ENCODE peak calls at places on chromosomes 3 and 15, in six cellular contexts. C is foreskin fibroblast, O is DND-41, M is GM06990, X is epithelial cell of esophagus, S is AG09319. D is an unnamed sample.

GRCh38 chr15:62272290-62272689 is 107.2 kb upstream of the C2CD4B start:
- DNase-seq in C (no peak), S (no peak), X (no peak), M (no peak), O (no peak), D (no peak)

GRCh38 chr3:81910244-81910852 is 148.9 kb upstream of the GBE1 start:
- DNase-seq in C (peak; percentile 62), O (peak; percentile 30), X (peak; percentile 52), M (no peak), S (no peak), D (no peak)

GRCh38 chr3:197362086-197362485 is 63.7 kb upstream of the DLG1 start:
- DNase-seq in O (no peak), S (no peak), C (no peak), X (no peak), M (no peak), D (no peak)

GRCh38 chr3:27712136-27713065 is 9.7 kb downstream of the EOMES start:
- DNase-seq in C (peak; percentile 92), M (peak; percentile 72), S (peak; percentile 54), O (peak; percentile 81), X (peak; percentile 83), D (peak; percentile 55)

GRCh38 chr3:81929697-81930096 is 168.3 kb upstream of the GBE1 start:
- DNase-seq in S (no peak), C (no peak), M (no peak), X (no peak), O (no peak), D (no peak)

GRCh38 chr3:53074366-53074696 is 28.5 kb upstream of the SFMBT1 start:
- DNase-seq in X (no peak), M (no peak), C (no peak), O (no peak), S (no peak), D (no peak)

GRCh38 chr3:156383433-156384025 is 171.4 kb downstream of the SSR3 start:
- DNase-seq in M (no peak), S (no peak), O (no peak), C (no peak), X (no peak), D (no peak)

GRCh38 chr15:64985382-64986033 is 4.2 kb downstream of the SPG21 start:
- DNase-seq in S (no peak), X (peak; percentile 18), M (no peak), O (no peak), C (peak; percentile 75), D (no peak)

GRCh38 chr15:66078196-66078928 is 175.2 kb downstream of the MEGF11 start:
- DNase-seq in O (no peak), X (no peak), C (no peak), S (no peak), M (no peak), D (no peak)

GRCh38 chr3:42288385-42288784 is 22.4 kb upstream of the CCK start:
- DNase-seq in M (no peak), X (no peak), C (no peak), S (no peak), O (no peak), D (no peak)

GRCh38 chr15:95864467-95864886 is 466.0 kb upstream of the NR2F2 start:
- DNase-seq in C (no peak), X (no peak), M (peak; percentile 50), S (no peak), O (peak; percentile 74), D (no peak)

GRCh38 chr3:16338999-16339398 is 74.0 kb downstream of the OXNAD1 start:
- DNase-seq in O (peak; percentile 59), C (peak; percentile 97), S (peak; percentile 97), X (peak; percentile 93), M (no peak), D (peak; percentile 82)

GRCh38 chr3:64972793-64973192 is 285.0 kb upstream of the ADAMTS9 start:
- DNase-seq in S (no peak), M (no peak), C (no peak), X (no peak), O (no peak), D (peak; percentile 32)

GRCh38 chr15:70008697-70009285 is 88.9 kb downstream of the TLE3 start:
- DNase-seq in X (peak; percentile 47), M (no peak), O (no peak), C (no peak), S (no peak), D (no peak)

GRCh38 chr3:94405258-94406035 is 342.6 kb downstream of the NSUN3 start:
- DNase-seq in C (no peak), M (no peak), S (no peak), O (no peak), X (peak; percentile 26), D (peak; percentile 83)

GRCh38 chr3:159796226-159796625 is 192.4 kb upstream of the IL12A start:
- DNase-seq in C (no peak), M (no peak), S (no peak), X (no peak), O (no peak), D (no peak)

GRCh38 chr3:194262345-194263305 is 88.5 kb downstream of the CPN2 start:
- DNase-seq in X (no peak), O (no peak), M (no peak), S (no peak), C (no peak), D (no peak)

GRCh38 chr3:114178770-114179368 is at the start of gene DRD3:
- DNase-seq in O (peak; percentile 36), S (no peak), M (no peak), C (peak; percentile 64), X (peak; percentile 44), D (peak; percentile 18)

GRCh38 chr3:48423241-48423882 is 6.5 kb downstream of the PLXNB1 start:
- DNase-seq in C (no peak), M (no peak), X (no peak), S (no peak), O (no peak), D (no peak)

GRCh38 chr3:48422691-48423090 is 7.2 kb downstream of the PLXNB1 start:
- DNase-seq in C (no peak), X (no peak), M (no peak), S (no peak), O (no peak), D (no peak)

GRCh38 chr3:48420561-48420960 is 9.3 kb downstream of the PLXNB1 start:
- DNase-seq in M (no peak), X (no peak), C (no peak), O (no peak), S (no peak), D (no peak)

GRCh38 chr3:48423883-48424695 is 5.8 kb downstream of the PLXNB1 start:
- DNase-seq in O (no peak), S (no peak), C (no peak), M (no peak), X (no peak), D (no peak)

DNA sequence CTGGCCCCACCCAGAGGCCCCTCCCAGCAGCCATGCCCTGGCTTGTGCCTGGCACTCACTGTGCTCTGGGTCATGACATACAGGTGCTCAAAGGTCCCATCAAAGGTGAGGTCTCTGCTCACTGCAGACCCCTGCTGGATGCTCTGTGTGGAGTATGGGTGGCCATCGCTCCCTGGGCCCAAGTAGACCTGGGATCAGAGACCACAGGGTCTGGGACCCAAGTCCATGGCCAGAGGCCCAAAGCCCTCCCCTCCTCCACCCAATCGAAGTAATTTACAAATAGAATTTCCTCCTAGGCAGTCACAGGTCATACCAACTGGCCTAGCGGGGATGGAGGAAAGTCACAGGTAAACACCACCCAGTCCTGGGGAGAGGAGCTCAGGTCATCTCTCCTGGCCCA is 7.6 kb downstream of the PLXNB1 start:
- DNase-seq in S (no peak), O (no peak), M (no peak), C (no peak), X (no peak), D (no peak)
- TF ChIP-seq CTCF in S (no peak), O (peak; percentile 15), M (peak; percentile 34), C (no peak), X (peak; percentile 7), D (peak; percentile 28)

GRCh38 chr15:72341361-72341760 is 21.4 kb upstream of the CELF6 start:
- DNase-seq in S (no peak), O (no peak), X (no peak), M (no peak), C (no peak), D (no peak)
- TF ChIP-seq CTCF in S (no peak), O (no peak), X (no peak), M (peak; percentile 26), C (peak; percentile 8), D (peak; percentile 42)

GRCh38 chr15:101243420-101243819 is 8.4 kb downstream of the CHSY1 start:
- DNase-seq in S (no peak), M (no peak), C (no peak), X (no peak), O (no peak), D (no peak)

GRCh38 chr15:101244039-101244781 is 7.6 kb downstream of the CHSY1 start:
- DNase-seq in M (no peak), O (peak; percentile 14), C (no peak), X (no peak), S (no peak), D (no peak)

GRCh38 chr15:101242160-101242998 is 9.5 kb downstream of the CHSY1 start:
- DNase-seq in O (peak; percentile 83), M (peak; percentile 57), X (peak; percentile 48), C (peak; percentile 57), S (no peak), D (peak; percentile 26)

GRCh38 chr15:101244889-101245668 is 6.8 kb downstream of the CHSY1 start:
- DNase-seq in X (no peak), S (no peak), M (no peak), C (no peak), O (no peak), D (no peak)

DNA sequence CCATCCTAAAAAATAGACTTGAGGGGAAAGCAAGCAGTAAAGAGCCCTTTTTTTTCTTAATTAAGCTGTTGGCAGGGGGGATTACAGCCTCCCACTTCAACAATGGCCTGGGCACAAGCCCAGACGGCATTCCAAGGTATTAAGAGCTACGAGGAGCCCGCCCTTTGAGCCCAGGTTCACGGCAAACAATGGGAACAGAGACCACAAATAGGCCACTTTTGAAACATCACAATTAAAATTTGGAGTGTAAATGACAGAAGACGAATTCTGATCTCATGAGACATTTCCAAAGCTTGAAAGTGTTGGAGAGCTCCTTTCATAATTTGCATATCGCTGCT is 8.9 kb downstream of the CHSY1 start:
- DNase-seq in C (no peak), O (no peak), S (no peak), X (no peak), M (no peak), D (no peak)
- TF ChIP-seq CTCF in C (no peak), O (no peak), S (no peak), X (no peak), M (no peak), D (no peak)

DNA sequence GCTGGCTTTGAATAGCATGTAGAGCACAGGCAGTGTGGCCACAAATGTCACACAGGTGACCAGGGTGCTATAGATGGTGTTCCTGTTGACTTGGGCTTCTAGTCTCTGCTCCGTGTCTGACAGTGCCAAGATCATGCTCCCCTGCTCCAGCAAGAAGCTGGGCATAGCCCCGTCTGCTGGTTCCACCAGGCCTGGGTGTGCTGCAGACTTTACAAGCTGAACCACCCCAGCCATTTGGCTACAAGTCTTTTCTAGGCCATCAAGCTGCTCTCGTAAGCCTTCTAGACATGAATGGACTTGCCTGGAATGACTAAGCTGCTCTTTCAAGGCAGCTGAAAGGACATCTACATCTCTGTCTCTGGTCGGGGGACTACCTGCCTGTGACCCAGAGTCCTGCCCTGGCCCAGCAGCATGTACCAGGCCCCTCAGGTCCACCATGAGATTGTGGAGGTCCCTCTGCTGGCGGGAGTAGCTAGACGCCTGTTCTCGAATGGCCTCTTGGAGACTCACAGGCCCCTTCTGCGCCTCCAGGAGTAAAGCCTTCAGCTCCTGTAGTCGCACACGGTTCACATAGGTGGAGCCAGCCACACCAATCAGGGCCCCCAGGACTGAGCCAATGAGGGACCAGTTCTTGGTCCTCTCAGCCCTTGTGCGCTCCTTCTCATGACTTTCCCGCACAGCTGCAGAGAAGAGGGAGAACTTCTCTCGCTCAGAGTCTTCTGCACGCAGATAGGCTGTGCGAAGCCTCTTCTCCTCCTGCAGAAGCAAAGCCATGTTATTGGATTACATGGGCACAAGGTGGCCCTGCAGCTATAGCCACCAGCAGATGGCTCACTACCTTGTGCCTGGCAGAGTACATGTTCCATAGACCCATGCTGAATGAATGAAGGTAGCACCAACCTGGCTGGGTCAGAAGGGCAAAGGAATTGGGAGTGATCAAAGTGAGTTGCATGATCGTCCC is 2.8 kb upstream of the PLXNB1 start:
- DNase-seq in O (no peak), X (peak; percentile 95), M (no peak), S (no peak), C (peak; percentile 21), D (peak; percentile 91)
- TF ChIP-seq CTCF in O (peak; percentile 36), X (peak; percentile 39), M (peak; percentile 31), S (no peak), C (no peak), D (peak; percentile 30)

D was measured in foreskin keratinocyte.